ENCODE peak calls at places on chromosomes 5 and 9, in ten cellular contexts. O, H, E, A, I, B, D, Q, P and F are unnamed samples.

GRCh38 chr9:127569819-127570401 is 42.2 kb upstream of the STXBP1 start:
- DNase-seq in I (peak; percentile 54), H (no peak), P (peak; percentile 53), A (peak; percentile 62), O (peak; percentile 60), Q (no peak), B (no peak), D (no peak), E (no peak), F (no peak)

GRCh38 chr9:124652203-124652992 is 118.7 kb downstream of the NR6A1 start:
- DNase-seq in O (peak; percentile 99), E (peak; percentile 9), I (no peak), P (peak; percentile 19), B (no peak), Q (no peak), A (peak; percentile 97), H (peak; percentile 23), D (peak; percentile 68), F (no peak)

GRCh38 chr5:127757576-127757975 is 54.4 kb downstream of the CCDC192 start:
- DNase-seq in I (peak; percentile 46), D (peak; percentile 77), O (peak; percentile 66), B (no peak), P (peak; percentile 26), E (peak; percentile 23), A (peak; percentile 74), Q (peak; percentile 35), H (peak; percentile 40), F (peak; percentile 43)

GRCh38 chr5:174411513-174411819 is 312.9 kb upstream of the MSX2 start:
- DNase-seq in P (no peak), D (no peak), I (no peak), H (no peak), E (no peak), Q (no peak), B (no peak), O (no peak), A (no peak), F (no peak)

GRCh38 chr9:128339761-128340690 is at the start of gene SLC27A4:
- DNase-seq in B (peak; percentile 95), I (peak; percentile 91), H (peak; percentile 58), D (peak; percentile 81), E (peak; percentile 67), A (peak; percentile 95), P (peak; percentile 80), O (peak; percentile 78), Q (peak; percentile 87), F (peak; percentile 73)

GRCh38 chr5:79200573-79201183 is 35.3 kb upstream of the JMY start:
- DNase-seq in P (no peak), E (no peak), B (no peak), O (no peak), D (peak; percentile 20), Q (no peak), H (no peak), A (peak; percentile 62), I (peak; percentile 44), F (no peak)

GRCh38 chr5:101091902-101092301 is 188.8 kb upstream of the ST8SIA4 start:
- DNase-seq in D (no peak), P (no peak), B (no peak), Q (no peak), O (no peak), H (no peak), A (no peak), I (no peak), E (no peak), F (no peak)

GRCh38 chr5:135964670-135965320 is 10.0 kb upstream of the LECT2 start:
- DNase-seq in B (no peak), O (peak; percentile 66), H (no peak), E (no peak), D (peak; percentile 17), Q (no peak), P (no peak), I (no peak), A (no peak), F (no peak)

GRCh38 chr5:34655354-34655991 is 655 bp upstream of the RAI14 start:
- DNase-seq in D (peak; percentile 80), A (peak; percentile 30), O (peak; percentile 91), Q (peak; percentile 58), P (peak; percentile 69), H (peak; percentile 38), E (peak; percentile 26), B (no peak), I (peak; percentile 59), F (peak; percentile 70)

GRCh38 chr5:151023047-151023615 is 2.7 kb downstream of the GPX3 start:
- DNase-seq in I (no peak), B (no peak), E (peak; percentile 88), O (peak; percentile 74), D (peak; percentile 92), P (peak; percentile 72), Q (peak; percentile 74), H (peak; percentile 85), A (peak; percentile 26), F (peak; percentile 65)

GRCh38 chr9:29160763-29161353 is 1587.6 kb upstream of the C9orf72 start:
- DNase-seq in D (no peak), Q (no peak), A (no peak), E (no peak), H (no peak), P (no peak), O (no peak), B (no peak), I (no peak), F (no peak)

GRCh38 chr5:8457187-8458037 is 588.5 kb downstream of the MTRR start:
- DNase-seq in I (peak; percentile 14), E (peak; percentile 94), Q (peak; percentile 85), B (peak; percentile 92), A (peak; percentile 93), O (peak; percentile 97), P (peak; percentile 87), D (peak; percentile 99), H (peak; percentile 96), F (peak; percentile 94)

GRCh38 chr9:21543187-21543586 is 61.1 kb upstream of the IFNE start:
- DNase-seq in H (no peak), Q (no peak), O (no peak), D (no peak), I (no peak), P (no peak), B (no peak), A (no peak), E (no peak), F (no peak)

GRCh38 chr9:115691097-115691496 is 462.5 kb upstream of the PAPPA start:
- DNase-seq in D (peak; percentile 94), I (no peak), H (no peak), Q (no peak), O (peak; percentile 98), A (peak; percentile 91), B (no peak), P (no peak), E (no peak), F (no peak)

GRCh38 chr9:15268317-15268716 is 38.7 kb downstream of the TTC39B start:
- DNase-seq in E (no peak), P (no peak), A (no peak), D (no peak), O (no peak), I (no peak), H (no peak), B (no peak), Q (no peak), F (no peak)

GRCh38 chr5:64768358-64769312 is at the start of the genes CWC27 and SREK1IP1:
- DNase-seq in E (peak; percentile 81), H (peak; percentile 82), D (peak; percentile 95), I (peak; percentile 95), B (peak; percentile 95), P (peak; percentile 82), O (peak; percentile 94), A (peak; percentile 85), Q (peak; percentile 83), F (peak; percentile 74)
- TF ChIP-seq CTCF in E (no peak), H (no peak), D (peak; percentile 43), I (no peak), B (no peak), P (no peak), O (peak; percentile 16), A (no peak), Q (no peak), F (no peak)

GRCh38 chr9:97755618-97756267 is 58.6 kb upstream of the XPA start:
- DNase-seq in P (no peak), Q (no peak), B (no peak), E (no peak), I (no peak), H (no peak), D (no peak), A (no peak), O (no peak), F (no peak)

GRCh38 chr9:97751510-97751909 is 54.4 kb upstream of the XPA start:
- DNase-seq in P (no peak), E (no peak), I (no peak), H (no peak), D (no peak), O (no peak), Q (no peak), B (no peak), A (no peak), F (no peak)

GRCh38 chr9:97752274-97752673 is 55.1 kb upstream of the XPA start:
- DNase-seq in E (no peak), A (no peak), B (no peak), P (no peak), Q (no peak), H (no peak), I (no peak), O (no peak), D (no peak), F (no peak)

GRCh38 chr9:97753975-97754374 is 56.8 kb upstream of the XPA start:
- DNase-seq in O (no peak), I (no peak), D (no peak), H (no peak), Q (no peak), B (no peak), E (no peak), P (no peak), A (no peak), F (no peak)

GRCh38 chr9:97753364-97753763 is 56.2 kb upstream of the XPA start:
- DNase-seq in H (no peak), A (no peak), I (no peak), D (no peak), Q (no peak), P (no peak), O (no peak), E (no peak), B (no peak), F (no peak)
- TF ChIP-seq CTCF in H (no peak), A (no peak), I (no peak), D (no peak), Q (no peak), P (no peak), O (no peak), E (no peak), B (no peak), F (no peak)

GRCh38 chr5:36756089-36756488 is 120.5 kb upstream of the NIPBL start:
- DNase-seq in E (no peak), P (no peak), B (no peak), A (no peak), Q (no peak), D (no peak), H (no peak), O (no peak), I (no peak), F (no peak)
- TF ChIP-seq CTCF in E (no peak), P (no peak), B (no peak), A (no peak), Q (no peak), D (no peak), H (no peak), O (no peak), I (no peak), F (no peak)

DNA sequence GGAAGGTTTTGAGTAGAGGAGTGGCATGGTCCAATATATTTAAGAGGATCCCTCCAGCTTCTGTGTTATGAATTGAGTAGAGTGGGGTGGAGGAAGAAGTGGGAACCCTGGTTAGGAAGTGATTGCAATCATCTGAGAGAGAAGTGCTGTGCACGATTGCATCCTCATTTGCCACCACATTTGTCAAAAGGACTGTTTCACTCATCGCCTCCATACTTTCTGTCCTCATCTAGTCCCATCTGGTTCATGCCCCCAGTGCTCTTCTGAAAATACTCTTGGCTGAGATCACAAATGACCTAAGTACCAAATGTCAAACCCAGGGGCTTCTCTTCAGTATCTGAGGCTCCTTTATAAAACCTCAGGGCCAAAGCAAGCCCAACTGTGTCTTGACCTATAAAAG is 192.1 kb downstream of the RAB3C start:
- DNase-seq in A (no peak), Q (no peak), O (no peak), I (no peak), E (no peak), P (no peak), H (no peak), B (no peak), D (no peak), F (no peak)
- TF ChIP-seq CTCF in A (no peak), Q (no peak), O (no peak), I (no peak), E (no peak), P (no peak), H (no peak), B (no peak), D (no peak), F (no peak)